ENCODE peak calls at places on chromosomes 11 and 22, in seven cellular contexts. Y is ACHN; K is HCEC 1CT; Z is activated CD4-positive, CD25-positive, alpha-beta regulatory T cell treated with anti-CD3 and anti-CD28 coated beads, Interleukin-2, amount 50 U/mL, for 16 hours; M is activated gamma-delta T cell treated with anti-CD3 and anti-CD28 coated beads, Interleukin-2, amount 50 U/mL, for 16 hours; S is BJ; A is fibroblast of mammary gland. Q is an unnamed sample.
A peak's percentile ranks its signal among the peaks of the same experiment; 100 is the strongest.

GRCh38 chr22:49991907-49992533 is 20.5 kb downstream of the IL17REL start:
- DNase-seq in K (no peak), M (no peak), S (no peak), Z (no peak), A (no peak), Y (no peak), Q (no peak)

GRCh38 chr11:10898763-10899541 is 41.1 kb upstream of the ZBED5 start:
- DNase-seq in S (no peak), Z (no peak), Y (no peak), K (peak; percentile 85), M (no peak), A (no peak), Q (no peak)

GRCh38 chr22:49321477-49322055 is 506.1 kb downstream of the BRD1 start:
- DNase-seq in Z (no peak), Y (no peak), A (no peak), K (no peak), M (no peak), S (no peak), Q (no peak)

GRCh38 chr11:33910261-33910959 is 18.5 kb upstream of the LMO2 start:
- DNase-seq in M (no peak), K (no peak), Y (no peak), S (no peak), A (peak; percentile 66), Z (no peak), Q (peak; percentile 7)

GRCh38 chr11:73159297-73159696 is 17.2 kb upstream of the FCHSD2 start:
- DNase-seq in Z (no peak), A (no peak), M (no peak), K (no peak), Y (no peak), S (no peak), Q (no peak)

GRCh38 chr11:86416494-86416893 is 41.8 kb downstream of the CCDC81 start:
- DNase-seq in Z (no peak), M (no peak), Y (no peak), K (no peak), S (no peak), A (no peak), Q (peak; percentile 27)

GRCh38 chr11:107702723-107703122 is 9.1 kb downstream of the SLN start:
- DNase-seq in A (no peak), Z (no peak), M (no peak), S (no peak), K (peak; percentile 53), Y (no peak), Q (no peak)

GRCh38 chr11:9001736-9002135 is 2.1 kb downstream of the NRIP3 start:
- DNase-seq in M (no peak), S (no peak), K (peak; percentile 91), A (peak; percentile 85), Y (peak; percentile 84), Z (no peak), Q (peak; percentile 91)

GRCh38 chr22:24322522-24322921 is 51.9 kb downstream of the SPECC1L start:
- DNase-seq in A (peak; percentile 54), Z (no peak), K (no peak), M (no peak), S (no peak), Y (no peak), Q (no peak)

GRCh38 chr11:2536440-2536989 is 91.7 kb downstream of the KCNQ1 start:
- DNase-seq in A (no peak), M (no peak), S (no peak), K (no peak), Z (no peak), Y (no peak), Q (no peak)

GRCh38 chr11:61967924-61968757 is 707 bp upstream of the FTH1 start:
- DNase-seq in K (peak; percentile 15), Z (no peak), M (peak; percentile 6), A (no peak), Y (peak; percentile 26), S (no peak), Q (no peak)

GRCh38 chr11:9203715-9204311 is 61.3 kb downstream of the DENND5A start:
- DNase-seq in Y (no peak), A (no peak), Z (no peak), K (no peak), S (no peak), M (no peak), Q (no peak)

GRCh38 chr22:36299911-36300310 is 47.0 kb downstream of the APOL1 start:
- DNase-seq in Z (no peak), Y (no peak), M (no peak), S (no peak), A (no peak), K (no peak), Q (no peak)

GRCh38 chr22:47724751-47725150 is 962.3 kb downstream of the TBC1D22A start:
- DNase-seq in M (no peak), Y (no peak), A (no peak), Z (no peak), S (no peak), K (no peak), Q (no peak)

GRCh38 chr11:96033054-96033453 is 109.1 kb upstream of the MTMR2 start:
- DNase-seq in Z (no peak), A (no peak), K (no peak), Y (no peak), M (no peak), S (no peak), Q (no peak)

GRCh38 chr22:47460870-47461269 is 698.4 kb downstream of the TBC1D22A start:
- DNase-seq in K (no peak), M (no peak), A (no peak), S (no peak), Z (no peak), Y (no peak), Q (no peak)

GRCh38 chr22:49046546-49047305 is 780.9 kb downstream of the BRD1 start:
- DNase-seq in A (no peak), S (no peak), K (no peak), Y (peak; percentile 23), M (no peak), Z (no peak), Q (no peak)

GRCh38 chr22:38652858-38653257 is 3.3 kb downstream of the FAM227A start:
- DNase-seq in K (no peak), A (no peak), M (no peak), Y (no peak), Z (no peak), S (no peak), Q (no peak)

GRCh38 chr11:13883042-13883441 is 79.5 kb upstream of the SPON1 start:
- DNase-seq in A (no peak), Y (no peak), K (no peak), M (no peak), S (no peak), Z (no peak), Q (no peak)

GRCh38 chr22:19232620-19233019 is 54.1 kb upstream of the SLC25A1 start:
- DNase-seq in S (no peak), A (no peak), M (no peak), K (no peak), Z (no peak), Y (no peak), Q (no peak)

GRCh38 chr22:19795617-19796008 is 35.0 kb downstream of the TBX1 start:
- DNase-seq in Y (no peak), S (no peak), Z (no peak), M (no peak), A (peak; percentile 68), K (no peak), Q (peak; percentile 13)

Q was measured in HFFc6.